ENCODE peak calls at places on chromosomes 13 and 19, in nine cellular contexts. O is CD8-positive, alpha-beta T cell; F is IMR-90; I is left ventricle myocardium inferior; W is lung; B is tibial artery; R is right atrium auricular region; H is A549; T is Caco-2. K is an unnamed sample.
A peak's percentile ranks its signal among the peaks of the same experiment; 100 is the strongest.

GRCh38 chr13:32314271-32314967 is 744 bp downstream of the ZAR1L start:
- DNase-seq in H (no peak), T (no peak), F (no peak), O (no peak), B (peak; percentile 50), I (peak; percentile 64), W (peak; percentile 56), R (no peak), K (no peak)

GRCh38 chr13:30895773-30896172 is 10.3 kb upstream of the MEDAG start:
- DNase-seq in H (no peak), F (peak; percentile 92), B (peak; percentile 91), O (no peak), W (no peak), T (peak; percentile 32), R (peak; percentile 87), I (peak; percentile 52), K (no peak)

GRCh38 chr19:3320354-3320670 is 46.1 kb upstream of the NFIC start:
- DNase-seq in T (no peak), O (no peak), H (no peak), R (no peak), I (no peak), F (no peak), W (no peak), B (no peak), K (no peak)

GRCh38 chr19:22526661-22527272 is 104.6 kb upstream of the ZNF98 start:
- DNase-seq in F (no peak), O (no peak), I (no peak), W (no peak), R (no peak), T (no peak), B (no peak), H (no peak), K (no peak)

GRCh38 chr13:26515721-26516120 is 41.8 kb upstream of the WASF3 start:
- DNase-seq in W (no peak), R (peak; percentile 28), B (no peak), H (no peak), I (no peak), O (no peak), T (no peak), F (no peak), K (no peak)

GRCh38 chr19:11924886-11925583 is at the start of gene ZNF700:
- DNase-seq in T (peak; percentile 95), W (peak; percentile 97), F (peak; percentile 86), O (peak; percentile 91), B (peak; percentile 96), H (peak; percentile 16), I (peak; percentile 95), R (peak; percentile 95), K (peak; percentile 75)

GRCh38 chr19:51783373-51783772 is 11.6 kb upstream of the FPR3 start:
- DNase-seq in R (no peak), I (no peak), H (peak; percentile 24), B (no peak), W (no peak), T (peak; percentile 7), F (no peak), O (no peak), K (no peak)

GRCh38 chr13:99439850-99440604 is 61.2 kb upstream of the TM9SF2 start:
- DNase-seq in I (no peak), R (peak; percentile 53), T (no peak), F (no peak), W (no peak), O (no peak), H (no peak), B (no peak), K (no peak)

GRCh38 chr13:94254737-94255136 is 224.7 kb downstream of the DCT start:
- DNase-seq in I (no peak), O (no peak), F (peak; percentile 48), T (no peak), H (no peak), R (no peak), B (no peak), W (no peak), K (no peak)

GRCh38 chr13:76879211-76879875 is 6.9 kb downstream of the KCTD12 start:
- DNase-seq in H (no peak), T (no peak), F (peak; percentile 70), O (peak; percentile 63), R (peak; percentile 91), W (peak; percentile 69), I (peak; percentile 66), B (peak; percentile 84), K (no peak)

GRCh38 chr19:7410946-7411345 is 62.2 kb downstream of the ARHGEF18 start:
- DNase-seq in I (no peak), F (no peak), B (no peak), H (no peak), T (no peak), W (no peak), O (no peak), R (no peak), K (no peak)

GRCh38 chr19:28705008-28705407 is 507.9 kb downstream of the UQCRFS1 start:
- DNase-seq in R (no peak), O (no peak), W (no peak), B (no peak), T (peak; percentile 5), I (no peak), F (peak; percentile 62), H (peak; percentile 58), K (no peak)

GRCh38 chr19:17794731-17795494 is at the start of gene B3GNT3:
- DNase-seq in H (peak; percentile 72), R (no peak), I (peak; percentile 38), W (peak; percentile 38), F (no peak), T (peak; percentile 49), B (no peak), O (peak; percentile 21), K (no peak)

GRCh38 chr13:70087247-70087646 is 20.4 kb upstream of the ATXN8OS start:
- DNase-seq in T (no peak), O (no peak), I (no peak), R (no peak), F (no peak), W (no peak), B (no peak), H (no peak), K (no peak)

GRCh38 chr13:65095697-65096096 is 2134.4 kb downstream of the PCDH9 start:
- DNase-seq in I (no peak), B (no peak), F (no peak), O (no peak), W (no peak), H (no peak), R (no peak), T (no peak), K (no peak)

GRCh38 chr13:26628706-26629105 is 71.2 kb downstream of the WASF3 start:
- DNase-seq in F (peak; percentile 40), H (peak; percentile 14), W (no peak), O (no peak), R (no peak), T (peak; percentile 42), B (no peak), I (no peak), K (no peak)

GRCh38 chr19:6113616-6114188 is 3.4 kb upstream of the RFX2 start:
- DNase-seq in B (no peak), I (no peak), T (no peak), F (no peak), O (no peak), H (no peak), R (no peak), W (no peak), K (no peak)
- H3K4me1 ChIP-seq in B (peaks cover 3% of the 10 kb centered on the region), I (peaks cover 24% of the 10 kb centered on the region), T (no peaks in the 10 kb centered on the region), F (no peaks in the 10 kb centered on the region), O (peaks cover 7% of the 10 kb centered on the region), H (peaks cover 4% of the 10 kb centered on the region), R (peaks cover 9% of the 10 kb centered on the region), W (no peaks in the 10 kb centered on the region), K (peaks cover 1% of the 10 kb centered on the region)

DNA sequence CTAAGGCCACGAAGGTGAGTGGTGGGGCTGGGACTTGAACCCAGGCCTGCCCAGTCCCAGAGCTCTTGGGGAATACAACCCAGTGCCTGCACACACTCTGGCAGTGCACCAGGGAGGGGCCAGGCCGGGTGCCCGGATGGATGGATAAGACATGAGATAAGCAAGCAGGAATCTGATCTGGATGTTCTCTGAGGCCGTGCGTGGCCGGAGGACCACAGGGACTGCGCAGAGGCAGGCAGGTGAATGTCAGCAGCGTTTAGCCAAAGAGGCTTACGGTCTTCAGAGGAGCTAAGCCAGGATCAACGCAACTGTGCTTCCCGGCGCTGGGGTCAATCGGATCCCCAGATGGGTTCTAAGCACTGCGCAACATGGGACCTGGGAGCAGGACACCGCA is 1.5 kb downstream of the ZNF787 start:
- DNase-seq in F (peak; percentile 44), T (no peak), H (peak; percentile 55), R (no peak), I (no peak), B (no peak), W (no peak), O (no peak), K (no peak)
- H3K4me1 ChIP-seq in F (peaks cover 15% of the 10 kb centered on the region), T (peaks cover 17% of the 10 kb centered on the region), H (peaks cover 19% of the 10 kb centered on the region), R (peaks cover 59% of the 10 kb centered on the region), I (peaks cover 63% of the 10 kb centered on the region), B (no peaks in the 10 kb centered on the region), W (peaks cover 6% of the 10 kb centered on the region), O (peaks cover 24% of the 10 kb centered on the region), K (peaks cover 3% of the 10 kb centered on the region)

GRCh38 chr13:75744127-75744526 is 108.0 kb downstream of the LMO7 start:
- DNase-seq in H (no peak), F (no peak), W (no peak), I (no peak), B (no peak), R (no peak), T (no peak), O (no peak), K (no peak)
- H3K4me1 ChIP-seq in H (no peaks in the 10 kb centered on the region), F (peaks cover 6% of the 10 kb centered on the region), W (peaks cover 2% of the 10 kb centered on the region), I (peaks cover under 1% of the 10 kb centered on the region), B (no peaks in the 10 kb centered on the region), R (no peaks in the 10 kb centered on the region), T (peaks cover 9% of the 10 kb centered on the region), O (no peaks in the 10 kb centered on the region), K (no peaks in the 10 kb centered on the region)

GRCh38 chr19:49391581-49392399 is 3.7 kb downstream of the KASH5 start:
- DNase-seq in R (peak; percentile 63), T (peak; percentile 89), W (peak; percentile 82), O (peak; percentile 81), F (peak; percentile 60), I (peak; percentile 77), B (peak; percentile 68), H (peak; percentile 89), K (peak; percentile 72)

GRCh38 chr19:49390131-49390977 is 2.3 kb downstream of the KASH5 start:
- DNase-seq in F (no peak), W (no peak), H (no peak), R (no peak), T (no peak), I (no peak), O (no peak), B (no peak), K (no peak)

GRCh38 chr19:49387936-49388372 is at the start of gene KASH5:
- DNase-seq in W (peak; percentile 87), R (peak; percentile 65), I (peak; percentile 72), F (peak; percentile 8), H (peak; percentile 91), O (peak; percentile 81), B (peak; percentile 49), T (peak; percentile 81), K (no peak)

GRCh38 chr19:49390978-49391304 is 2.9 kb downstream of the KASH5 start:
- DNase-seq in B (no peak), F (no peak), I (no peak), W (no peak), H (no peak), R (no peak), O (no peak), T (no peak), K (no peak)

DNA sequence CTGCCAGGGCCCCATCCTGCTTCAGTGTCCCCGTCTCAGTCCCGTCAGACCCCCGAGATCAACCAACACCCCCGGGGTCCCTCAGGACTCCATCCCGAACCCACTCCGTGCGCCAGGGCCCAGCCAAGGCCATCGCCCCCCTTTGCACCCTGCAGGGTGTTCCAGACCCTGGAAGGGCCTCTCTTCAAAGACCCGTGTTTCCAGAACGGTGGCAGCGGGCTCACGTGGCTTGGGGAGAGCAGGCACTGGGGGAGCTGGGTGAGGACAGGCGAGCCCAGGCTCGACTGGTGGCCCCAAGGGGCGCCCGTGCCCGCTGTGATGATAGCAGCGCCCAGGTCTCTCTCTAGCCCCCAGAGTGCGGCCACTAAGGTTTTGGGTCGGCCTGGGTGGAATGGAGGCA is 1.4 kb downstream of the KASH5 start:
- DNase-seq in R (no peak), H (no peak), F (no peak), W (no peak), T (no peak), O (no peak), I (no peak), B (no peak), K (no peak)
- H3K4me1 ChIP-seq in R (peaks cover 4% of the 10 kb centered on the region), H (peaks cover 3% of the 10 kb centered on the region), F (no peaks in the 10 kb centered on the region), W (no peaks in the 10 kb centered on the region), T (no peaks in the 10 kb centered on the region), O (peaks cover 16% of the 10 kb centered on the region), I (no peaks in the 10 kb centered on the region), B (no peaks in the 10 kb centered on the region), K (no peaks in the 10 kb centered on the region)

K was measured in iPS DF 6.9.